ENCODE peak calls at places on chromosomes 16 and 17, in six cellular contexts. One of them, this sample, is unnamed.

GRCh38 chr17:55456307-55457240 is 34.9 kb upstream of the MMD start:
- DNase-seq in heart left ventricle: no peak
- DNase-seq in fibroblast of pulmonary artery: no peak
- DNase-seq in H54: no peak
- DNase-seq in Daoy: no peak
- DNase-seq in aorta: no peak
- DNase-seq in this sample: no peak

GRCh38 chr16:11265124-11265523 is 4.0 kb downstream of the TNP2 start:
- DNase-seq in heart left ventricle: no peak
- DNase-seq in fibroblast of pulmonary artery: no peak
- DNase-seq in H54: no peak
- DNase-seq in Daoy: no peak
- DNase-seq in aorta: no peak
- DNase-seq in this sample: no peak

GRCh38 chr17:79843917-79844815 is 4.9 kb upstream of the CBX4 start:
- DNase-seq in heart left ventricle: peak
- DNase-seq in fibroblast of pulmonary artery: peak
- DNase-seq in H54: peak
- DNase-seq in Daoy: peak
- DNase-seq in aorta: peak
- DNase-seq in this sample: no peak

GRCh38 chr17:7046127-7046724 is 2.3 kb upstream of the SLC16A11 start:
- DNase-seq in heart left ventricle: no peak
- DNase-seq in fibroblast of pulmonary artery: no peak
- DNase-seq in H54: no peak
- DNase-seq in Daoy: no peak
- DNase-seq in aorta: no peak
- DNase-seq in this sample: no peak

GRCh38 chr16:13269905-13270528 is 368.6 kb downstream of the SHISA9 start:
- DNase-seq in heart left ventricle: no peak
- DNase-seq in fibroblast of pulmonary artery: no peak
- DNase-seq in H54: no peak
- DNase-seq in Daoy: no peak
- DNase-seq in aorta: no peak
- DNase-seq in this sample: no peak

GRCh38 chr16:49800876-49801275 is 55.0 kb downstream of the ZNF423 start:
- DNase-seq in heart left ventricle: no peak
- DNase-seq in fibroblast of pulmonary artery: no peak
- DNase-seq in H54: no peak
- DNase-seq in Daoy: no peak
- DNase-seq in aorta: no peak
- DNase-seq in this sample: no peak

GRCh38 chr16:56530872-56531271 is 11.0 kb upstream of the BBS2 start:
- DNase-seq in heart left ventricle: no peak
- DNase-seq in fibroblast of pulmonary artery: no peak
- DNase-seq in H54: no peak
- DNase-seq in Daoy: no peak
- DNase-seq in aorta: no peak
- DNase-seq in this sample: no peak

GRCh38 chr16:86396318-86396882 is 113.9 kb upstream of the FOXF1 start:
- DNase-seq in heart left ventricle: no peak
- DNase-seq in fibroblast of pulmonary artery: peak
- DNase-seq in H54: peak
- DNase-seq in Daoy: peak
- DNase-seq in aorta: no peak
- DNase-seq in this sample: no peak

GRCh38 chr16:27367463-27368357 is 34.3 kb upstream of the IL21R start:
- DNase-seq in heart left ventricle: peak
- DNase-seq in fibroblast of pulmonary artery: peak
- DNase-seq in H54: peak
- DNase-seq in Daoy: peak
- DNase-seq in aorta: peak
- DNase-seq in this sample: peak

GRCh38 chr16:21104124-21104860 is 46.4 kb downstream of the DNAH3 start:
- DNase-seq in heart left ventricle: no peak
- DNase-seq in fibroblast of pulmonary artery: peak
- DNase-seq in H54: no peak
- DNase-seq in Daoy: peak
- DNase-seq in aorta: no peak
- DNase-seq in this sample: no peak

GRCh38 chr17:80887639-80888175 is 103.9 kb upstream of the CHMP6 start:
- DNase-seq in heart left ventricle: no peak
- DNase-seq in fibroblast of pulmonary artery: no peak
- DNase-seq in H54: no peak
- DNase-seq in Daoy: no peak
- DNase-seq in aorta: no peak
- DNase-seq in this sample: no peak

GRCh38 chr16:75160386-75160785 is 12.1 kb downstream of the ZFP1 start:
- DNase-seq in heart left ventricle: no peak
- DNase-seq in fibroblast of pulmonary artery: no peak
- DNase-seq in H54: no peak
- DNase-seq in Daoy: no peak
- DNase-seq in aorta: no peak
- DNase-seq in this sample: no peak

GRCh38 chr17:62652251-62653001 is 25.0 kb downstream of the MRC2 start:
- DNase-seq in heart left ventricle: peak
- DNase-seq in fibroblast of pulmonary artery: peak
- DNase-seq in H54: peak
- DNase-seq in Daoy: peak
- DNase-seq in aorta: peak
- DNase-seq in this sample: no peak

GRCh38 chr17:60863892-60864673 is 186.4 kb downstream of the BCAS3 start:
- DNase-seq in heart left ventricle: no peak
- DNase-seq in fibroblast of pulmonary artery: peak
- DNase-seq in H54: no peak
- DNase-seq in Daoy: no peak
- DNase-seq in aorta: no peak
- DNase-seq in this sample: no peak

GRCh38 chr17:79951361-79952264 is 84.1 kb downstream of the TBC1D16 start:
- DNase-seq in heart left ventricle: peak
- DNase-seq in fibroblast of pulmonary artery: peak
- DNase-seq in H54: no peak
- DNase-seq in Daoy: no peak
- DNase-seq in aorta: peak
- DNase-seq in this sample: no peak

GRCh38 chr17:50177983-50178834 is 12.4 kb downstream of the SGCA start:
- DNase-seq in heart left ventricle: peak
- DNase-seq in fibroblast of pulmonary artery: peak
- DNase-seq in H54: peak
- DNase-seq in Daoy: peak
- DNase-seq in aorta: peak
- DNase-seq in this sample: peak

GRCh38 chr16:56986361-56986760 is 3.0 kb upstream of the NLRC5 start:
- DNase-seq in heart left ventricle: no peak
- DNase-seq in fibroblast of pulmonary artery: no peak
- DNase-seq in H54: no peak
- DNase-seq in Daoy: no peak
- DNase-seq in aorta: peak
- DNase-seq in this sample: no peak

GRCh38 chr17:30151471-30151870 is 34.9 kb downstream of the NSRP1 start:
- DNase-seq in heart left ventricle: no peak
- DNase-seq in fibroblast of pulmonary artery: no peak
- DNase-seq in H54: no peak
- DNase-seq in Daoy: no peak
- DNase-seq in aorta: no peak
- DNase-seq in this sample: no peak

GRCh38 chr17:9519873-9520272 is 55.7 kb downstream of the STX8 start:
- DNase-seq in heart left ventricle: no peak
- DNase-seq in fibroblast of pulmonary artery: no peak
- DNase-seq in H54: no peak
- DNase-seq in Daoy: no peak
- DNase-seq in aorta: no peak
- DNase-seq in this sample: no peak

GRCh38 chr17:79833744-79834574 is 5.3 kb downstream of the CBX4 start:
- DNase-seq in heart left ventricle: no peak
- DNase-seq in fibroblast of pulmonary artery: no peak
- DNase-seq in H54: no peak
- DNase-seq in Daoy: no peak
- DNase-seq in aorta: no peak
- DNase-seq in this sample: no peak

GRCh38 chr16:85663891-85664321 is 24.8 kb downstream of the GINS2 start:
- DNase-seq in heart left ventricle: peak
- DNase-seq in fibroblast of pulmonary artery: no peak
- DNase-seq in H54: no peak
- DNase-seq in Daoy: no peak
- DNase-seq in aorta: peak
- DNase-seq in this sample: no peak

This sample was measured in activated gamma-delta T cell treated with anti-CD3 and anti-CD28 coated beads, Interleukin-2, amount 50 U/mL, for 16 hours.